ENCODE peak calls at places on chromosomes 13 and 19, in five cellular contexts. C is IMR-90, L is mesendoderm, O is H9, A is neuronal stem cell. Q is an unnamed sample.

GRCh38 chr19:23996549-23996948 is 81.9 kb downstream of the ZNF726 start:
- DNase-seq in C (no peak), L (peak; percentile 46), O (peak; percentile 28), A (no peak), Q (no peak)

GRCh38 chr19:50796634-50797428 is 6.6 kb downstream of the ACP4 start:
- DNase-seq in C (no peak), L (no peak), O (no peak), A (no peak), Q (no peak)

GRCh38 chr19:35896643-35897040 is 3.7 kb downstream of the NFKBID start:
- DNase-seq in C (no peak), L (no peak), O (no peak), A (no peak), Q (no peak)

GRCh38 chr13:40993987-40994386 is 25.1 kb downstream of the ELF1 start:
- DNase-seq in C (no peak), L (peak; percentile 91), O (peak; percentile 32), A (no peak), Q (no peak)

GRCh38 chr19:54364775-54365257 is at the start of gene LAIR1:
- DNase-seq in C (no peak), L (no peak), O (no peak), A (no peak), Q (no peak)

GRCh38 chr13:110431851-110432294 is 124.8 kb downstream of the COL4A2 start:
- DNase-seq in C (no peak), L (no peak), O (no peak), A (no peak), Q (no peak)

GRCh38 chr13:51785592-51786424 is 18.2 kb downstream of the DHRS12 start:
- DNase-seq in C (peak; percentile 44), L (peak; percentile 80), O (no peak), A (no peak), Q (peak; percentile 62)

GRCh38 chr13:48253849-48254248 is 20.8 kb downstream of the ITM2B start:
- DNase-seq in C (no peak), L (no peak), O (no peak), A (no peak), Q (peak; percentile 33)

GRCh38 chr13:49632156-49632555 is 3.8 kb downstream of the ARL11 start:
- DNase-seq in C (no peak), L (no peak), O (no peak), A (no peak), Q (no peak)

GRCh38 chr19:35775046-35775297 is 392 bp upstream of the ARHGAP33 start:
- DNase-seq in C (no peak), L (no peak), O (no peak), A (no peak), Q (no peak)

GRCh38 chr13:24664726-24665409 is 15.3 kb upstream of the ATP12A start:
- DNase-seq in C (peak; percentile 63), L (peak; percentile 37), O (no peak), A (no peak), Q (no peak)

GRCh38 chr13:24660023-24660806 is 20.0 kb upstream of the ATP12A start:
- DNase-seq in C (no peak), L (no peak), O (no peak), A (no peak), Q (peak; percentile 29)

GRCh38 chr13:24662195-24663088 is 17.8 kb upstream of the ATP12A start:
- DNase-seq in C (no peak), L (no peak), O (no peak), A (no peak), Q (no peak)

GRCh38 chr13:24661713-24662112 is 18.5 kb upstream of the ATP12A start:
- DNase-seq in C (no peak), L (no peak), O (no peak), A (no peak), Q (no peak)

DNA sequence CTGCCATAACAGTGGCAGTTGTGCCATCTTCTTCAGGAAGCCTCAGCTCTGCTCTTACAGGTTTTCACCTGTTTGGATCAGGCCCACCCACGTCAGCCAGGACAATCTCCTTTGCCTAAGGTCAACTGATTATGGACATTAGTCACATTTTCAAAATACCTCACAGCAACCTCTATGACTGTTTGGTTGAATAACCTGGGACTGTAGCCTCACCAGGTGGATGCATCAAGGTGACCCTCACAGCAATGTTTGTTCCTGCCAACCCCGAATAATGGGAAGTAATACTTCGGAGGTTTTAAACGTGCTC is 17.2 kb upstream of the ATP12A start:
- DNase-seq in C (no peak), L (no peak), O (no peak), A (no peak), Q (no peak)
- H2AK5ac ChIP-seq in C (no peak overlapping the region), L (no peak overlapping the region), O (no peak overlapping the region), A (no peak overlapping the region), Q (no peak overlapping the region)

DNA sequence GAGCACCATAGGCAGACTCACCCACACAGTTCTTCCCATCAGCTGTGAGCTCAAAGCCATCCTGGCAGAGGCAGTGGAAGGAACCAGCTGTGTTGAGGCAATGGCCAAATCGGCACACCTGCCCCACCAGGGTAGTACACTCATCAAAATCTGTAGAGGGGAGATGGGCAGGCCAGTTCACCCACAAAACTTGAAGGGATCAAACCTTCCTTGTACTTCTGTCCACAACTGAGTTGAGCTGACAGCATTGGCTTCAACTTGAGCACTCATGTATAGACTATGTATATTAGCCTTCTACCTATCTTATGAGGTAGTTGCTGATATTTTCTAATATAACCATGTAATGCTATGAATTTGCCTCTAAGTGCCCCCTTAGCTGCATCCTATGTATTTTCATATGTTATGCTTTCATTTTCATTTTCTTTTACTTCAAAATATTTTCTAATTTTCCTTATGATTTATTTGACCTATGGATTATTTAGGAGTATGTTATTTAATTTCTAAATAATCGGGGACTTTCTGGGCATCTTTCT is 42.9 kb downstream of the CCL25 start:
- DNase-seq in C (no peak), L (no peak), O (no peak), A (no peak), Q (no peak)
- H2BK5ac ChIP-seq in C (no peak overlapping the region), L (no peak overlapping the region), O (no peak overlapping the region), A (no peak overlapping the region), Q (no peak overlapping the region)

DNA sequence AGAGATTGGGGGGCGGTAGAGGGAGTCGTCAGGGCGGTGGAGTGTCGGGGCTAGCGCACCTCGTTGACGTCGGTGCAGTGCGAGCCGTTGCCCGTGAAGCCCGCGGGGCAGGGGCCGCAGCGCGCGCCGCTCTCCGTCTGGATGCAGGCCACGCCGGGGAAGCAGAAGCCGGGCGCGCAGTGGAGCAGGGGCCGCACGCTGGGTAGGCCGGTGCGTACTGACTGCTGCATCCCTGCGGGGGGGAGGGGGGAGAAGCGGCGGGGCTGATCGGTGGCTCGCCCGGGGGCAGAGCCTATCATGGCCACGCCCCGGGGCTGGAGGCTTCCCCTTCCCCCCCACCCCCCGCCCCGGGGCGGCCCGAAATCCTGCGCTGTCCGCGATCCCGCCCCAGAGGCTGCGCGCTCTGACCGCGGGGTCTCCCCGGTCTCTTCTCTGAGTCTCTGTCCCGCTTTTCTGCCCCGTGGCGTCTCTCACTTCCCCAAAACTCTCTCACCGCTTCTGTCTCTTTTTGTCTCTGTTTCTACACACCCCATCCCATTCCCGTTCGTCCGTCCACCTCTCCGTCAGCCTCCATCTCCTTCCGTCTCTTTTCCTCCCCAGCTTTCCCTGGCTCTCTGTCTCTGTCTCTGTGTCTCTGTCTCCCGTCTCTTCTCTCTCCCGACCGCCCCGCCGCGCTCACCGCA is 1.1 kb downstream of the COMP start:
- DNase-seq in C (no peak), L (peak; percentile 58), O (peak; percentile 81), A (no peak), Q (no peak)
- H3K9ac ChIP-seq in C (no peak overlapping the region), L (no peak overlapping the region), O (no peak overlapping the region), A (no peak overlapping the region), Q (peak overlapping the region; percentile 43)

DNA sequence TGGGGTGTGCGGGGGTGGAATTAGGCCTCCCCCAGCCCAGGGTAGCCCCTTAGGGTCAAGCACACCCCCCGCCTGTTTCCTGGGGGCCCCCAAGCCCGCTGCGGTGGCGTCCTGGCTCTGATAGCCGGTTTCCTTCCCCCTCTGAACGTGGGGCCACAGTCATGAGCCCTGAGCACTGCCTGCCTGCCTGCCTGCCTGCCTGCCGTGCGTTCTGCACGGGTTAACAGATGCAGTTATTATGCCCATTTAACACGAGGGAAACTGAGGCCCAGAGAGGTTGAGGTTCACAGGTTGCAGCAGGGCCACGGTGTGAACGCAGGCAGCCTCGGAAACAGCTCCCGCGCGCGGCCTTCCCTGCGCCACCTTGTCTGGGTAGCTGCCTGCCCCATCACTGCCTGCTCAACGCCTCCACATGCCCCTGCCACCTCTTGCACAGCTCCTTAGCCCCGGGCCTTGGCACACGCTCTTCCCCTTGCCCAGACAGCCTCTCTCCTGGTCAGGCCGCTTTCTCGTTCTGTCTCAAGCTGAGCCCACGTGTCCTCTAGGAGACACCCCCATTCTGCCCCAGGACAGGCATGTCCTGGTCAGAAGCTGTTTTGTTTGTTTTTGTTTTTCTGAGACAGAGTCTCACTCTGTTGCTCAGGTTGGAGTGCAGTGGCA is 1.2 kb upstream of the GAMT start:
- DNase-seq in C (no peak), L (no peak), O (no peak), A (no peak), Q (no peak)
- H2AK5ac ChIP-seq in C (no peak overlapping the region), L (no peak overlapping the region), O (no peak overlapping the region), A (peak overlapping the region; percentile 99), Q (no peak overlapping the region)

DNA sequence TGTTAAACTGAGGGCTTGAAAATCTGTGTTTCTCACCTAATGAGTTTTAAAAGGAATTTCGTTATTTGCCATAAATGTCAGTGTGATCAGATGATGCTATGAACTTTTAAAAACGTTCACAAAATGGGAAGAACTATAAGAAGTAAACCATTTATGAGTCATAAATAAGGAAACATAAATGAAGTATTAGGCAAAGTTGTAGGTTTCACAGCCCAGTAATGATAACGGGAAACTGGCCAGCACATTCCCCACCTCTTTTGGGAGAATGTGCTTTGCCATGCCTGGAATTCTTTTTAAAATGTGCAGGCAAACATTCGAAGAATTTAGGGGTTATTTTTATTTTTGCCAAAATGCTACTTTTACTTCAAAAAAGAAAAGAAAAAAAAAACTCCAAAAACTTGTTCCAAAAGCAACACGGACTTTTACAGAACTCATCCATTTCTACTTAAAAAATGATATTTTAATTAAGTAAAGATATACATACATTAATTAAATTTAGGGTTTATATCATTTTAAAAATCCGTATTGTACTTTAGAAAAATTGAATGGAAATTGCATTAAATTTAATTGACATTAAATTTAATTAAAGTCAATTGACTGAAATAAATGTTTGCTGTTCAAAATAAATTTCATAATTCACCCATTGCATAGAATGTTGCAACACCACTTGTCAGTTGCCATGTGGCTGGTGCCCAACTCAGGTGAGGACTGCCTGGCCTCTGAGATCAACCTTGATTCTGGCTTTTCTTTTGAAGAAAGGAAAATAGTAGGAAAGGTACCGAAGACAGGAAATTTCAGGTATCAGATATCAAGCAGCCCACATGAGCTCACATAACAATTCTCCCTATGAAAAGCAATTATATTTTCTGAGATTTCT is 1198.5 kb downstream of the EFNB2 start:
- DNase-seq in C (peak; percentile 55), L (peak; percentile 21), O (no peak), A (no peak), Q (no peak)
- H2BK5ac ChIP-seq in C (peak overlapping the region; percentile 91), L (no peak overlapping the region), O (no peak overlapping the region), A (no peak overlapping the region), Q (no peak overlapping the region)

DNA sequence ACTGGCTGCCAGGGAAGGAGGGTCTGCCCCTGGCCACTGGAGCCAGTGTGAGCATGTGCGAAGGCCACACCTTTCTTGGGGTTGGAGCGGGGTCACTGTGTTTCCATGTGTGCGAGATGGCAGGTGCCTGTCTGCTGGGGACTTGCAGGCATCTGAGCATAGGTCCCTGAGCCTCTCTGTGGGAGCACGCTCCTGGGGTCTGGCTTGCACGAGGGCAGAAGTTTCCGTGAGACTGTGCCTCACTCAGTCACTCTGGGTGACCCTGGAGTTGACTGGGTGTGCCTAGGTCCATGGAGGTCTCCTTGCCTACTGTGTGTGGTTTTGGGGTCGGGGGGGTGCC is 31.3 kb downstream of the PAK4 start:
- DNase-seq in C (no peak), L (no peak), O (no peak), A (no peak), Q (no peak)
- H3K9ac ChIP-seq in C (no peak overlapping the region), L (no peak overlapping the region), O (no peak overlapping the region), A (no peak overlapping the region), Q (peak overlapping the region; percentile 33)